ENCODE peak calls at places on chromosomes 7 and 10, in four cellular contexts. Q is colonic mucosa, G is right atrium auricular region, P is heart right ventricle. O is an unnamed sample. For H3K4me1 and H3K9me3, the result is how much of the 10 kb centered on the place peaks cover.

GRCh38 chr7:19561121-19561805 is 147.6 kb downstream of the POLR1F start:
- DNase-seq in Q (no peak), P (no peak), G (no peak), O (no peak)

GRCh38 chr10:44671321-44671720 is 239.8 kb upstream of the TMEM72 start:
- DNase-seq in P (no peak), G (no peak), Q (no peak), O (no peak)

GRCh38 chr7:98051118-98051744 is 55.4 kb upstream of the LMTK2 start:
- DNase-seq in Q (peak), P (no peak), G (no peak), O (no peak)

GRCh38 chr7:99860281-99861127 is 16.3 kb downstream of the OR2AE1 start:
- DNase-seq in Q (no peak), P (peak), G (peak), O (peak)

GRCh38 chr7:114414151-114415053 is at the start of gene FOXP2:
- DNase-seq in G (no peak), P (no peak), Q (peak), O (no peak)

GRCh38 chr7:21020667-21021066 is 234.0 kb upstream of the SP8 start:
- DNase-seq in P (no peak), Q (no peak), G (no peak), O (no peak)

GRCh38 chr10:44960098-44960480 is 487 bp downstream of the RASSF4 start:
- DNase-seq in G (no peak), Q (no peak), P (no peak), O (no peak)

GRCh38 chr7:138887085-138887705 is 89.2 kb upstream of the ATP6V0A4 start:
- DNase-seq in G (no peak), P (no peak), Q (no peak), O (no peak)

GRCh38 chr7:150755473-150756099 is 18.4 kb downstream of the GIMAP5 start:
- DNase-seq in Q (no peak), P (no peak), G (no peak), O (peak)

GRCh38 chr7:101952355-101953247 is 135.2 kb downstream of the CUX1 start:
- DNase-seq in Q (no peak), P (no peak), G (no peak), O (peak)

GRCh38 chr7:54788664-54789063 is 29.7 kb upstream of the SEC61G start:
- DNase-seq in Q (peak), P (no peak), G (peak), O (no peak)

GRCh38 chr10:116030576-116030975 is 242.4 kb downstream of the GFRA1 start:
- DNase-seq in Q (no peak), P (no peak), G (no peak), O (no peak)

GRCh38 chr7:7861211-7861633 is 107.4 kb upstream of the GLCCI1 start:
- DNase-seq in G (no peak), Q (no peak), P (no peak), O (no peak)

GRCh38 chr10:76291175-76291574 is 859.8 kb downstream of the LRMDA start:
- DNase-seq in P (no peak), Q (no peak), G (no peak), O (no peak)

GRCh38 chr10:113854757-113855626 is 531 bp downstream of the NHLRC2 start:
- DNase-seq in G (peak), Q (peak), P (peak), O (peak)

GRCh38 chr7:80463272-80463920 is 48.5 kb downstream of the GNAT3 start:
- DNase-seq in P (no peak), G (no peak), Q (no peak), O (no peak)

GRCh38 chr7:98286093-98286525 is 4.6 kb downstream of the BRI3 start:
- DNase-seq in P (peak), G (peak), Q (peak), O (peak)

GRCh38 chr10:59708816-59709471 is 706 bp downstream of the SLC16A9 start:
- DNase-seq in P (peak), Q (peak), G (no peak), O (peak)

GRCh38 chr10:65675236-65675635 is 1250.6 kb upstream of the LRRTM3 start:
- DNase-seq in P (no peak), G (no peak), Q (peak), O (no peak)

GRCh38 chr10:61063035-61063434 is 119.0 kb upstream of the RHOBTB1 start:
- DNase-seq in P (no peak), G (no peak), Q (peak), O (no peak)

GRCh38 chr10:82889703-82890102 is 1014.7 kb downstream of the NRG3 start:
- DNase-seq in G (no peak), Q (no peak), P (no peak), O (no peak)

GRCh38 chr10:71251319-71251718 is 38.9 kb downstream of the UNC5B start:
- DNase-seq in P (no peak), Q (no peak), G (no peak), O (no peak)

GRCh38 chr7:98166668-98166970 is 44.6 kb upstream of the BHLHA15 start:
- DNase-seq in Q (no peak), G (no peak), P (no peak), O (no peak)

GRCh38 chr10:75655791-75656451 is 224.5 kb downstream of the LRMDA start:
- DNase-seq in G (no peak), Q (no peak), P (no peak), O (peak)

GRCh38 chr10:30747633-30748032 is 118.1 kb upstream of the LYZL2 start:
- DNase-seq in P (no peak), G (no peak), Q (no peak), O (no peak)

GRCh38 chr10:132533571-132534260 is 3.9 kb upstream of the INPP5A start:
- DNase-seq in G (no peak), Q (no peak), P (no peak), O (no peak)
- H3K4me1 ChIP-seq in G (under half), Q (under half), P (under half), O (under half)

DNA sequence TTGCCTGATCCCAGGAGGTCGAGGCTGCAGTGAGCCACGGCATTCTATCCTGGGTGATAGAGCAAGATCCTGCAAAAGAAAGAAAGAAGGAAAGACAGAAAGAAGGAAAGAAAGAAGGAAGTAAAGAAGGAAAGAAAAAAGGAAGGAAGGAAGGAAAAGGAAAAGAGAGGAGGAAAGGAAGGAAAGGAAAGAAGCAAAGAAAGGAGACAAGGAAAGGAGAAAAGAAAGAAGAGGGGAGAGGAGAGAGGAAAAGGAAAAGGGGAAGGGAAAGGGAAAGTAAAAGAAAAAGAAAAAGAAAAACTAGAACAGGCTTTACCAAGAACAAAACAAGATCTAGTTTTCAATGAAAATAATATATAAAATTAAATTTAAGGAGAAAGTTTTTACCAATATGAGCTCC is 15.0 kb downstream of the NEBL start:
- DNase-seq in G (no peak), Q (no peak), P (no peak), O (no peak)
- H3K9me3 ChIP-seq in G (under half), Q (under half), P (under half), O (under half)

DNA sequence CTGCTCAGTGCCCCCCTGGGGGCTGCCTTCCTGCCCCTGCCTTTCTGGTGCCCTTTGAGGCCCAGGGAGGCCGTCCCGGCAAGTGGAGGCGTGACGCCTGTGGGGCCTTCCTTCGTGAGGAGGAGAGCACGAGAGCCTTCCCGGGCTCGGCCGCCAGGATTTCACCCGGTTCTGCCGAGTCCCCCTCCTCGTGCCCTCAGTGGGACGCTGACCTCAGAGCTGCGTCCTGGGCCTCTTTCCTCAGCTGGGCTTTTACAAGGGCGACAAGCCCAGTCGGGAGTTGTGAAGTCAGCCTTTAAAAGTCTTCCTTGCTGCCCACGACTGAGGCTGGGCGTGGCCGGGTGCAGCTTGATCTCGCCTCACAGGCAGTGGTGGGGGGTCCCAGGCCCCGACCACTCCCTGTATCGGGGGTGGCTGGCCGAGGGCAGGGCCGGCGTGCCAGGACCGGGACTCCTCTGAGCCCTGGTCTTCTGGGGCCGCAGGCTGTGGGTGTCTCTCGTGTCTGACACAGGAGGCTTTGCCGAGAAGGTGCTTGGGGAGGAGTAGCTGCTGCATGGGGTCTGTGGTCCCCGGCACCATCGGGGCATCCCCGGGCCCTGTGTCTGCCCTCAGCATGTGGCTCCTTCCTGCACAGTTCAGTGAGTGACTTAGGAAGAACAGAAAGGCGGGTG is 41.8 kb downstream of the FAM20C start:
- DNase-seq in Q (peak), G (no peak), P (peak), O (peak)
- H3K4me1 ChIP-seq in Q (under half), G (half or more), P (half or more), O (under half)

GRCh38 chr7:158837790-158838189 is 8.5 kb upstream of the ESYT2 start:
- DNase-seq in Q (no peak), P (no peak), G (no peak), O (no peak)

GRCh38 chr7:158832994-158833393 is 3.7 kb upstream of the ESYT2 start:
- DNase-seq in P (no peak), G (no peak), Q (no peak), O (no peak)

GRCh38 chr7:158834799-158835784 is 5.8 kb upstream of the ESYT2 start:
- DNase-seq in Q (peak), G (no peak), P (no peak), O (no peak)

GRCh38 chr7:158838238-158838637 is 8.9 kb upstream of the ESYT2 start:
- DNase-seq in Q (no peak), P (no peak), G (no peak), O (no peak)

DNA sequence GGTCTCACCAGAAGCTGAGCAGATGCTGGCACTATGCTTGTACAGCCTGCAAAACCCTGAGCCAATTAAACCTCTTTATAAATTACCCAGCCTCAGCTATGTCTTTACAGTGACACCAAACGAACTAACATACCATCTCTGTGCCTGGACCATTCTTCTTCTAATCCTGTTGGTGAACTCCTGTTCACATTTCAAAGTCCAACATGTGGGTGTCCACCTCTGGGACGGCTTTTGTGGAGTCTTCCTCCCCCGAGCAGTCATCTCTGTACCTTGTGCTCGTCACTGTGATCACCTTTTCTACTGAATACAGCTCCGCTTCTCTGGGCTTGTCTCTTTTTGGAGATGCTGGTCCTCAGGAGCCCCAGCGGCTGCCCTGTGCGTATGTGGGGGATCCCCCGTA is 7.4 kb upstream of the ESYT2 start:
- DNase-seq in G (no peak), Q (no peak), P (no peak), O (no peak)
- H3K9me3 ChIP-seq in G (under half), Q (under half), P (under half), O (under half)

GRCh38 chr7:25951414-25952276 is 200.4 kb upstream of the NFE2L3 start:
- DNase-seq in P (no peak), Q (peak), G (no peak), O (peak)
- H3K4me1 ChIP-seq in P (under half), Q (under half), G (under half), O (under half)

GRCh38 chr7:158422551-158423189 is 165.0 kb downstream of the PTPRN2 start:
- DNase-seq in Q (no peak), G (no peak), P (no peak), O (no peak)

GRCh38 chr7:158419238-158419785 is 168.3 kb downstream of the PTPRN2 start:
- DNase-seq in G (no peak), Q (no peak), P (no peak), O (no peak)

GRCh38 chr7:158423190-158423555 is 164.4 kb downstream of the PTPRN2 start:
- DNase-seq in P (no peak), G (no peak), Q (no peak), O (no peak)

GRCh38 chr7:158421394-158421793 is 166.2 kb downstream of the PTPRN2 start:
- DNase-seq in G (no peak), Q (no peak), P (no peak), O (no peak)

DNA sequence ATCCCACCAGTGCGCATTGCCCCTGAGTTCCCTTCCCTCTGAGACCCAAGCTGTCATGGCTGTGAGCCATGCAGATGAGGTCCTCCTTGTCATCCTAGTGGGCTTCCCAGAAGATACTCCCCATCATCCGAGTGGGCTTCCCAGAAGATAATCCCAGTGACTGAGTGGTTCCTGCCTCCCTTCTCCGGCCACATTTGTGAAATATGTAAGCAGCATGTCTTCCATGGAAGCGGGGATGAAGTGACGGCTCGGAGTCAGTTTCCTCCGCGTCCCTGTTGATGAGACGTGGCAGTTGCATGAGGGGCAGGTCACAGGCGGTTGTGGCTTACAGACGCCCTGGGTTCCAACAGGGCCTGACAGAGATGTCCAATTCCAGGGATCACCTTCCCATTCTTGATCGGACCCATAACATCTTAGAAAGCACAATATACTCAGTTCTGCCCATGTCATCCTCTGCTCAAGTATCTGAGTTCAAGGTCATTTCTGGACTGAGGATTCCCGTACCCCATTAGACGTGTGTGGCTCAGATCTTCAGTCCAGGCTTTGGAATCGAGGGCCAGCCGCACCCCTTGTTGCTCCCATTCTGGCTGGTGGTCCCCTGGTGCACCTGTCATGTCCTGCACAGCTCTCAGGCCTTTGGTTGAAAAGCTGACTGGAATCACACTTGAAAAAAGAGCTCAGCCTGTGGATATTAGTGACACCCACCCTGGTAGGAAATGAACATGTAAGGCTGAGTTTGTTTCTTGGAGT is 166.9 kb downstream of the PTPRN2 start:
- DNase-seq in Q (no peak), P (no peak), G (no peak), O (no peak)
- H3K9me3 ChIP-seq in Q (under half), P (under half), G (under half), O (under half)

DNA sequence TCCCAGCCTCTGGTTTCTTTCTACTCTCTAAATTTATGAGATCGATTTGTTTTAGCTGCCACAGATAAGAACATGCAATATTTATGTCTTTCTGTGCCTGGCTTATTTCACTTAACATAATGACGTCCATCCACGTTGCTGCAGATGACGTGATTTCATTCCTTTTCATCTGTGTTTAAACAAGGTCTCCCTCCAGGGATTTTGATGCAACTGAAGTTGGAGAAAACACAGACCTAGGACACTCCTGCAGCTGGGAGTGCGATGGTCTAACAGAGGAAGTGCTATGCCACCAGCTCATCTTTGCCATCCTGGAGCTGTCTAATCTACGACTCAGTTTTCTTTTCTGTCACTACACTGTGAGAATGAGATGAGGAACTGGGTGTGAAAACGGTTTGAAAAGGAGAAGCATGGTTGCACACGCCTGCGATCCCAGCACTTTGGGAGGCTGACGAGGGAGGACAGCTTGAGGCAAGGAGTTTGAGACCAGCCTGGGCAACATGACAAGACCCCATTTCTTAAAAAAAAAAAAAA is 1.5 kb upstream of the KCTD7 start:
- DNase-seq in Q (no peak), P (no peak), G (no peak), O (peak)
- H3K4me1 ChIP-seq in Q (under half), P (under half), G (under half), O (under half)

DNA sequence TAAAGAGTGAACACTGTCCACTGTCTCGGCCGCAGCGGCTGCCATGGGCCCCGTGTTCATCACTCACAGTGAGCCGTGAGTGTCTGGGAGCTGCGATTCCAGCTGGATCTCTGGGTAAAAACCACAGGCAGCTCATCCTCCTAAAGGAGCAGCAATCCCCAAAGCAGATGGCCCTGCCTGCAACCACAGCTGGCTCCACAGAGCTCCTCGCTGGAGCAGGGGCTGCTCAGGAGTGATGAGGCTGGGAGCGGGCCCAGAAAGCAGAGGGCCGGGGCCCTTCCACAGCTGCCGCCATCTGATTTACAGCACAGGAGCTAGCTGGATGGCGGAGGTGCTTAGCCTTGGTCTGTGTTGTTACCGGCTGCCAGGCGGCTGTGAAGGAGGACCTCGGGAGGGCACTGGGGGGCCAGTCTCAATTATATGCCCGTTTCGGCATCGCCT is 6.6 kb upstream of the TMEM184A start:
- DNase-seq in P (no peak), G (no peak), Q (no peak), O (no peak)
- H3K9me3 ChIP-seq in P (under half), G (under half), Q (under half), O (under half)

GRCh38 chr10:95434583-95434982 is 126.6 kb downstream of the SORBS1 start:
- DNase-seq in G (no peak), P (no peak), Q (no peak), O (no peak)

GRCh38 chr10:95431900-95432342 is 129.2 kb downstream of the SORBS1 start:
- DNase-seq in Q (no peak), G (no peak), P (peak), O (no peak)

GRCh38 chr10:95438781-95439180 is 122.4 kb downstream of the SORBS1 start:
- DNase-seq in P (no peak), G (no peak), Q (no peak), O (no peak)

GRCh38 chr10:95437669-95438068 is 123.5 kb downstream of the SORBS1 start:
- DNase-seq in P (peak), Q (no peak), G (no peak), O (peak)

DNA sequence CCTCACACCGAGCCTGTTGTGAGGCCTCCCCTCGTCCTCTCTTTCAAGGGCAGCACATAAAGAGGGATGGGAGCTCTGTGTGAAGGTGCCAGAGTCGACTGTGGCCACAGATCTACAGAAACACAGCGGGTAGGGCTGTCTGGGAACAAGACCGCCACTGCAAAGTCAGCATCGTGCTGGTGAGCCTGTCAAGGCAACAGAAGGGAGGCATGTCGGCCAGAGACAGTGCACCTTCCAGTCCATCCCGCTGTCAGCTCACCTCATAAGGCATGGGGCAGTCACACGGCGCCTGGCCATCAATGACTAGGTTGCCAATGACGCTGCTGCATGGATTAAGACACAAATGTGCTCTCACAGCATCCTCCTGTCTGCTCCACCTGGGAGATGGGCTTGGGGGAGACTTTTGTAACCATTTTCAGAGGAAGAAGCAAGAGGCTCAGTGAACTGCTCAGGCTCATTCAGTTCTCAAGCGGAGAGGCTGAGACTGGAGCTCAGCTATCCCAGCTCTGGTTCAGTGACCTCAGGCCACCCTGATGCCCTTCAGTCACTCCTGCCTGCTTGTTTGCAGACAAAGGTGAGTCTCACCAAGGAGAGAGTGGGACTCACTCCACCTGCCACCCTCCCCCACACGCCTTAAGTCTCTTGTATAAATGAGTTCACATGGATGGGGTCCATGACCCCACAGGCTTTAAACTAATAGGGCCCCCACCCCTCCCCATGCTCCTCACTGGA is 125.5 kb downstream of the SORBS1 start:
- DNase-seq in P (no peak), Q (no peak), G (no peak), O (no peak)
- H3K4me1 ChIP-seq in P (half or more), Q (under half), G (half or more), O (under half)

O was measured in right cardiac atrium.